ENCODE peak calls at places on chromosomes 1 and 21, in five cellular contexts. N is AG10803, X is thyroid gland, O is Peyer's patch, T is astrocyte. J is an unnamed sample.

GRCh38 chr21:17903029-17903806 is 84.1 kb upstream of the C21orf91 start:
- DNase-seq in N (peak), X (no peak), O (no peak), T (peak), J (peak)

GRCh38 chr1:1960480-1961196 is 41.6 kb upstream of the TMEM52 start:
- DNase-seq in N (peak), X (no peak), O (no peak), T (no peak), J (no peak)

GRCh38 chr1:170819781-170820180 is 115.6 kb upstream of the MROH9 start:
- DNase-seq in N (no peak), X (no peak), O (no peak), T (no peak), J (no peak)

GRCh38 chr1:17919525-17920439 is 164.6 kb downstream of the ACTL8 start:
- DNase-seq in N (peak), X (peak), O (no peak), T (peak), J (no peak)

GRCh38 chr21:44677881-44678280 is 4.1 kb downstream of the KRTAP12-1 start:
- DNase-seq in N (no peak), X (no peak), O (no peak), T (no peak), J (no peak)

GRCh38 chr1:19750101-19750881 is 49.4 kb downstream of the TMCO4 start:
- DNase-seq in N (peak), X (no peak), O (no peak), T (no peak), J (no peak)

GRCh38 chr21:45540601-45540970 is 1.7 kb downstream of the SLC19A1 start:
- DNase-seq in N (no peak), X (no peak), O (no peak), T (no peak), J (no peak)

GRCh38 chr1:200409203-200409760 is 554 bp downstream of the ZNF281 start:
- DNase-seq in N (peak), X (peak), O (peak), T (peak), J (no peak)

GRCh38 chr1:59323879-59324278 is 27.0 kb downstream of the FGGY start:
- DNase-seq in N (peak), X (no peak), O (no peak), T (no peak), J (no peak)

GRCh38 chr1:169809370-169810095 is 14.8 kb upstream of the METTL18 start:
- DNase-seq in N (peak), X (peak), O (no peak), T (no peak), J (peak)

GRCh38 chr1:185477638-185478216 is 160.7 kb upstream of the IVNS1ABP start:
- DNase-seq in N (no peak), X (no peak), O (no peak), T (no peak), J (peak)

GRCh38 chr1:187264995-187265602 is 436.4 kb downstream of the PLA2G4A start:
- DNase-seq in N (peak), X (no peak), O (no peak), T (peak), J (peak)

GRCh38 chr1:59556802-59557548 is 257.8 kb upstream of the HOOK1 start:
- DNase-seq in N (no peak), X (no peak), O (no peak), T (no peak), J (no peak)

GRCh38 chr1:53896673-53897229 is 2.8 kb downstream of the DIO1 start:
- DNase-seq in N (peak), X (peak), O (no peak), T (peak), J (peak)

GRCh38 chr1:43434256-43434655 is 19.5 kb downstream of the HYI start:
- DNase-seq in N (no peak), X (no peak), O (no peak), T (no peak), J (no peak)

GRCh38 chr1:21296509-21297354 is 6.5 kb upstream of the ECE1 start:
- DNase-seq in N (no peak), X (no peak), O (no peak), T (no peak), J (no peak)

GRCh38 chr1:232509570-232509969 is 120.4 kb downstream of the SIPA1L2 start:
- DNase-seq in N (peak), X (no peak), O (no peak), T (peak), J (no peak)

GRCh38 chr1:22753396-22754083 is 42.9 kb downstream of the EPHB2 start:
- DNase-seq in N (peak), X (no peak), O (no peak), T (peak), J (no peak)

GRCh38 chr1:35544976-35545375 is 12.2 kb downstream of the KIAA0319L start:
- DNase-seq in N (peak), X (peak), O (peak), T (no peak), J (no peak)

GRCh38 chr1:24526940-24527542 is 24.4 kb downstream of the RCAN3 start:
- DNase-seq in N (peak), X (no peak), O (peak), T (no peak), J (no peak)

GRCh38 chr21:41768371-41769042 is 1.7 kb upstream of the RIPK4 start:
- DNase-seq in N (peak), X (peak), O (peak), T (peak), J (no peak)

GRCh38 chr1:209042413-209042812 is 541.1 kb upstream of the CAMK1G start:
- DNase-seq in N (no peak), X (no peak), O (no peak), T (no peak), J (no peak)

GRCh38 chr1:119674110-119674509 is 26.0 kb upstream of the ZNF697 start:
- DNase-seq in N (peak), X (no peak), O (no peak), T (peak), J (no peak)

GRCh38 chr1:115980998-115981993 is 5.0 kb downstream of the SLC22A15 start:
- DNase-seq in N (peak), X (peak), O (no peak), T (peak), J (no peak)

GRCh38 chr1:85617582-85618237 is 37.1 kb downstream of the CCN1 start:
- DNase-seq in N (peak), X (peak), O (no peak), T (peak), J (no peak)

GRCh38 chr1:84247425-84248220 is 53.9 kb upstream of the SAMD13 start:
- DNase-seq in N (peak), X (no peak), O (no peak), T (peak), J (peak)

GRCh38 chr1:187476671-187477070 is 647.9 kb downstream of the PLA2G4A start:
- DNase-seq in N (no peak), X (no peak), O (no peak), T (no peak), J (no peak)

GRCh38 chr1:65209005-65209885 is 61.2 kb downstream of the AK4 start:
- DNase-seq in N (peak), X (peak), O (no peak), T (peak), J (no peak)

GRCh38 chr1:65208577-65208976 is 60.6 kb downstream of the AK4 start:
- DNase-seq in N (no peak), X (no peak), O (no peak), T (no peak), J (no peak)

GRCh38 chr1:65207317-65207716 is 59.3 kb downstream of the AK4 start:
- DNase-seq in N (peak), X (no peak), O (no peak), T (no peak), J (no peak)
- H3K4me3 ChIP-seq in N (peak), X (no peak), O (no peak), T (no peak), J (no peak)

DNA sequence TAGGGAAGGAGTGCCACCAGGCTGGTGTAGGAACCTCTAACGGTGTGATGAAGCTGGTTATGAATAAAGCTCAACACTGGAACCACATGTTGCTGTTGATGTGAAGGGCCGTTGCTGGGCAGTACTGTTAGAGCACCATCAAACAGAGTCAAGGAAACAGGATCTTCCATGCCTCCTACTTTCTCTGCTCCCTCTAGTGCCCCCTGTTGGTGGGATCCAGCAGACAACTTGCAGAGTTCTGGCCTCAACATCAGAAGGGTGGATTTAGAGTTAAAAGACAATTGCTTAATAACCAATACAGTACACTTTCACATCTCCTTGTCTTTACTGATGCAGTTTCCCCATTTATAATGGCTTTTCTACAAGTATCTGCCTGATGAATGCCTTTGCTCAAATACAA is 336.4 kb downstream of the NTNG1 start:
- DNase-seq in N (no peak), X (no peak), O (no peak), T (no peak), J (no peak)
- TF ChIP-seq CTCF in N (peak), X (no peak), O (no peak), T (no peak), J (peak)

GRCh38 chr1:151196292-151196800 is 2.0 kb upstream of the PIP5K1A start:
- DNase-seq in N (peak), X (peak), O (peak), T (peak), J (peak)
- H3K4me3 ChIP-seq in N (peak), X (no peak), O (no peak), T (peak), J (peak)

DNA sequence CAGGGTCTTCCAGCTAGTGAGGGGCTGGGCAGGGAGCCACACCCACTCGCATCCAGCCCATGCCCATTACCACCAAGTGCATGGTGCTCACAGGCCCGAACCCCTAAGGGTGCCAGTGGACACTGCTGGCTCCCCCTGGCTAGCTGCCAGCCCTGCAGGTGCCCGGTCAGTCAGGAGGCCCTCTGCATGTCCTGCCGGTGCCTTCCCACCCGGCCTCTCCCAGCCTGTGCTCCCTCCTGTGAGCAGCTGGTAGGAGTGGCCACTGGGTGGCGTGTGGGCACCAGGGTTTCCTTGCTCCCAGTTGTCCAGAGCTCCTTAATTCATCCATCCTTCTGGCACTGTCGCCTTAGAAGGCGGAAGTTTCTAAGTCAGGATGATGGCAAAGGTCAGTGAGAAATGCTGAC is 33.4 kb downstream of the QSOX1 start:
- DNase-seq in N (peak), X (peak), O (no peak), T (peak), J (peak)
- TF ChIP-seq CTCF in N (peak), X (peak), O (no peak), T (peak), J (peak)

GRCh38 chr1:26044971-26045711 is 777 bp downstream of the SLC30A2 start:
- DNase-seq in N (no peak), X (peak), O (no peak), T (no peak), J (no peak)
- H3K4me3 ChIP-seq in N (no peak), X (no peak), O (no peak), T (no peak), J (no peak)

GRCh38 chr1:32817159-32817814 is at the start of the genes S100PBP and YARS1:
- DNase-seq in N (peak), X (peak), O (peak), T (peak), J (peak)

GRCh38 chr1:32816676-32817158 is 441 bp downstream of the YARS1 start:
- DNase-seq in N (peak), X (no peak), O (no peak), T (no peak), J (no peak)

GRCh38 chr1:32813941-32814739 is 3.0 kb downstream of the YARS1 start:
- DNase-seq in N (no peak), X (no peak), O (no peak), T (peak), J (no peak)

GRCh38 chr1:32818804-32819541 is 1.5 kb downstream of the S100PBP start:
- DNase-seq in N (no peak), X (no peak), O (peak), T (no peak), J (no peak)

DNA sequence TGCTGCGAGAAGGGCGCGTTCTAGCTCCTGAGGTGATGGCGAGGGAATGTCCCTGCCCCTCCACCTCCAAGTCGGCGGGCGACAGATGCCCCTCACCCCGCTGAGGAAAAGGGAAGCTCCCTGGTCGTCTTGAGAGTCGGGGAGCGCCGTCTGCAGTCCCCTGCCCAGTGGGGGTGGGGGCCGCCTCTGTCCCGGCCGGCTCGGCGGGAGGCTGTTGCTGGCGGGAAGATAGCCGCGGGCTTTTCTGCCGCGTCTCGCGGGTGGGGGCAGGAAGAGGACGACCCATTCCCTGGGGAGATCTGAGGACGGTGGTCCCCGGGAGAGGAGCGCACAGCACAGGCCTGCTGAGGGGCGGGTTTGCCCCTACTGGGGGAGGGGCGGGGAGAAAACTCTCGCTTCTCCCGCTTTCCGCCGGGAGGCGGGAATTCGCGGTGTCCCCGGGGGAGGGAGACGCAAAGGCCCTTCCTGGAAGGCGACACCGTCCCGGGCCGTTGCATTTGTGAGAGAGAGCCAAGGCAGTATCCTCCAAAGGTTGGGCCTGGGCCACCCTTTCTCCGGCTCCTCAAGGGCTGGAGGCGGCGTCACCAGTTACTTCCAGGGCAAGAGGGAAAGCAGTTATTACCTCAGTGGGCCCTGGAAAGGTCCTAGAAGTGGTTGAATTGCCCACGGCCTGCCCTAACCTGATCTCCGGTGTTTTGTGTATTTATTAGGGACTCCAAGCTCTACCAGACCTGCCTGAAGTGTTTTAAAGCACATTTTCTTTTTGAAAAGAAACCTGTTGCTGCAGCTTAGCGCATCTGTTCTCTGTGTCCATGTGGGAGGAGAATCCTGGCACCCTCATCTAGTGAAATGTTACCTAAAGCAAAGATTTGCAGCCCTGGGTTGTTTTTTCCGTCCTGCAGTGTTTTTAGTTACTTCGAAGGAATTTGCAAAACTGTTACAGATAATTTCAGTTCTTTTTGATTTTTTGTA is 648 bp downstream of the S100PBP start:
- DNase-seq in N (peak), X (peak), O (peak), T (peak), J (peak)
- TF ChIP-seq CTCF in N (no peak), X (no peak), O (no peak), T (no peak), J (no peak)

GRCh38 chr1:205505791-205506190 is 1.3 kb downstream of the CDK18 start:
- DNase-seq in N (peak), X (peak), O (no peak), T (no peak), J (no peak)
- H3K4me3 ChIP-seq in N (no peak), X (no peak), O (peak), T (no peak), J (no peak)

J was measured in LNCaP clone FGC.